ENCODE peak calls at places on chromosomes 5 and 9, in six cellular contexts. P is BJ, W is AG10803, X is lower leg skin, L is uterus, B is mammary epithelial cell. K is an unnamed sample.

GRCh38 chr9:70566743-70567142 is 152.3 kb upstream of the KLF9 start:
- DNase-seq in L (no peak), X (no peak), P (no peak), B (no peak), W (no peak), K (no peak)

GRCh38 chr9:115551396-115551795 is 433.4 kb upstream of the TNC start:
- DNase-seq in P (peak; percentile 18), W (peak; percentile 76), B (no peak), X (no peak), L (no peak), K (no peak)

GRCh38 chr5:90169078-90169477 is 240.5 kb downstream of the CETN3 start:
- DNase-seq in P (no peak), X (no peak), B (no peak), W (no peak), L (no peak), K (no peak)

GRCh38 chr9:116549061-116549664 is 137.9 kb upstream of the TRIM32 start:
- DNase-seq in P (peak; percentile 84), X (peak; percentile 93), B (peak; percentile 95), L (peak; percentile 85), W (peak; percentile 96), K (peak; percentile 98)

GRCh38 chr9:33377089-33377715 is 25.2 kb downstream of the AQP7 start:
- DNase-seq in B (no peak), X (peak; percentile 59), L (no peak), W (no peak), P (no peak), K (no peak)

GRCh38 chr9:81317939-81318338 is 371.4 kb downstream of the TLE1 start:
- DNase-seq in B (no peak), L (no peak), W (no peak), X (no peak), P (peak; percentile 21), K (peak; percentile 30)

GRCh38 chr5:150596313-150596712 is 44.1 kb upstream of the SYNPO start:
- DNase-seq in X (no peak), B (no peak), W (no peak), L (no peak), P (no peak), K (no peak)

GRCh38 chr9:35869621-35870216 is 482 bp downstream of the OR13J1 start:
- DNase-seq in W (no peak), B (peak; percentile 59), X (no peak), P (no peak), L (no peak), K (peak; percentile 49)

GRCh38 chr9:127565231-127565630 is 46.8 kb upstream of the STXBP1 start:
- DNase-seq in P (no peak), B (no peak), L (no peak), X (no peak), W (no peak), K (no peak)

GRCh38 chr9:127563579-127563978 is 48.5 kb upstream of the STXBP1 start:
- DNase-seq in X (no peak), L (no peak), P (no peak), W (no peak), B (no peak), K (no peak)

GRCh38 chr9:127561491-127562270 is 50.4 kb upstream of the STXBP1 start:
- DNase-seq in P (peak; percentile 98), W (peak; percentile 99), X (peak; percentile 97), L (peak; percentile 91), B (peak; percentile 99), K (peak; percentile 100)

GRCh38 chr9:127562841-127563523 is 49.1 kb upstream of the STXBP1 start:
- DNase-seq in X (no peak), B (no peak), P (no peak), W (peak; percentile 53), L (peak; percentile 45), K (peak; percentile 87)

DNA sequence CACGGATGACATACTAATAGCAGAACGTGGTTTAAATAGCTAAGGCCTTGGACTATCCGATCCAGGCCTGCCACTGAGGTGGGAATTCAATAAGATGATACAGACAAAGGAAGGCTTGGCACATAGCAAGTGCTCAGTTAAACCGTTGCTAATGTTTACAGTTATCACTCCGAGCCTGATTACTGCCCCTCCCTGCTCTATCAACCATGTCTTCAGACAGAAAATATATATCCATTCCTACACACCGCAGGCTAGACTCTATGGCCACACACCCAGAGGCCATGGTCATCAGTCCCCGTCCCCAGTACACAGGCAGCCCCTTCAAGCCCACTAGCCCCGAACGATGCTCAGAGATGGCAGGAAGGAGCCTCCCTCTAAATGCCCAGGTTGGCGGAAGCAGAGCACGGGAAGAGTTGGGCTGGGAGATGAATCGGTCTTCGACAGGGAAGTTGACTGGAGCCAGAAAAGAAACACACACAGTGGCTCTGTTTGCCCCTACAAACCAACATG is 49.8 kb upstream of the STXBP1 start:
- DNase-seq in L (peak; percentile 27), X (no peak), W (no peak), P (no peak), B (no peak), K (no peak)
- H3K4me3 ChIP-seq in L (no peak overlapping the region), X (no peak overlapping the region), W (peak overlapping the region; percentile 20), P (no peak overlapping the region), B (no peak overlapping the region), K (no peak overlapping the region)

DNA sequence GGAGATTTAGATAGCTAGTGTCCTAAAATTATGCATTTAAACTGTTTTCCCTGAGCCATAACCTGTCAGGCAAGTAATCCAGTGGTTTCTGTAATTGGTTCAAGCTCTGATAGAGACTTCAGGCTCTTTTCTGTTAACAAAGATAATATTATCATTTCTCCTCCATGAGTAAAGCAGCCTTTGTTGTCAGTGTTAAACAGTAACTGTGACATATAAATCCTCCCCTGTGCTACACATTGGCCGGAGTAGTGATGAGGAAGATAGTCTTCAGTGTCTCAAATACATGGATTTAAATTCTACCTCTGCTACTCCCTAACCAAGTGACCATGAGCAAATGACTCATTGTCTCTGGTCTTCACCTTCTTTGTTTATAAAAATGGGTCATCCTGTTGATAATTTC is 615.5 kb upstream of the CHD1 start:
- DNase-seq in B (no peak), P (no peak), W (no peak), L (no peak), X (no peak), K (no peak)
- TF ChIP-seq CTCF in B (no peak), P (no peak), W (no peak), L (no peak), X (no peak), K (no peak)

DNA sequence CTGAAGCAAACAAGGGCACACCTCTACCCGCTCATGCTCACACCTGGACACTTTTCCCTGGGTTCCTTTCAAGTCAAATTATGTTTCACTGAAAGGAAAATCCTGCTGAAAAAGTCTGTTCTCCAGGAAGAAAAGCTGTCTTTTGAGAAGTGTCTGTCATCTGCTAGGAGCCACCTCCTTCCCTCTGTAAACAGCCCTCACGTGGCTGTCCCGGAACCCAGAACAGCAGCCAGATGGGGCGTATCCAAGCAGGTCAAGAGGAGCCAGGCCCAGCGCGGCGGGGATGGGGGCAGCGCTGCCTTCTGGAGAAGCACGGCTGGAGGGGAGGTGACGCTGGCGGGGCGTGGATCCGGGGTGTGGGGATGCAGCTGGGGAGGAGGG is at the start of gene PNPLA7:
- DNase-seq in L (peak; percentile 87), W (peak; percentile 62), B (peak; percentile 47), P (peak; percentile 21), X (peak; percentile 97), K (peak; percentile 80)
- H3K4me3 ChIP-seq in L (peak within 1 kb of the TSS; percentile 76), W (peak within 1 kb of the TSS; percentile 67), B (peak within 1 kb of the TSS; percentile 62), P (peak within 1 kb of the TSS; percentile 73), X (peak within 1 kb of the TSS; percentile 51), K (peak within 1 kb of the TSS; percentile 52)

DNA sequence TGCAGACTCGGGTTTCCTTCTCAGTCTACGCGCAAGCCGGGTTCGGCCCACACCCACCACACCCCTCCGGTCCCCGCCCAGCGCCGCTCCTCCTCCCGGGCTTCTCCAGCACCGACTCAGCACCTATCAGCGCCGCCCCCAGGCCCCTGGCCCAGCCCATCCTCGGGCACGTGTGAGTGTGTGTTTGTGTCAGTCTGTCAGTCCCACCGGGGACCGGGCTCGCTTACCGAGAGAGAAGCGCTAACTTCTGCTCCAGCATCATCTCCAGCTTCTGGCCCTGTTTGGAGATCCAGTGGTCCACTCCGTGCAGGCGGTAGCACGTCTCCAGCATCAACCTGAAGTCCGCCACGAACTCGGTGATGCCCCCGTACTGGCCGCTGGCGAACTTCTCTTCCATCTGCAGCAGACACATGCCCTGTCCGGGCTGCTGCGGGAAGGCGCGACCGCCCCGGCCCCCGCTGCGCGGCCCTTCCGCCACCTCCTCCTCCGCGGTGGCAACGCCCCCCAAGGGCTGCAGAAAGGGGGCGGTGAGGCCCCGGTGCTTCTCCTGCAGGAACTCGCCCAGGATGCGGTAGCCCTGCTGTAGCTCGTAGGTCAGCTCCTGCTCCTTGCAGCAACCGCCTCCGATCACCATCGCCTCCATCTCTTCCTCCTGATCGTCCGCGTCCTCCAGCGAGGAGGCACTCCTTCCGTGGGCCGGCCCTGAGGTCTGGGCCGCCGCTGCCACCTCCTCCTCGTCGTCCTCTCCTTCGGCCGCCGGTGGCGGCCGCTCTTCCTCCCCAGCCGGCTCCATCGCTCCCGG is 8.3 kb downstream of the RANBP6 start:
- DNase-seq in X (peak; percentile 98), P (peak; percentile 38), B (peak; percentile 90), W (peak; percentile 66), L (peak; percentile 68), K (peak; percentile 95)
- TF ChIP-seq CTCF in X (no peak), P (no peak), B (no peak), W (no peak), L (no peak), K (no peak)

GRCh38 chr5:51521583-51521982 is 138.3 kb downstream of the ISL1 start:
- DNase-seq in B (no peak), W (no peak), X (no peak), P (no peak), L (no peak), K (no peak)

GRCh38 chr5:51518607-51519006 is 135.4 kb downstream of the ISL1 start:
- DNase-seq in L (no peak), X (no peak), P (no peak), W (no peak), B (no peak), K (no peak)

DNA sequence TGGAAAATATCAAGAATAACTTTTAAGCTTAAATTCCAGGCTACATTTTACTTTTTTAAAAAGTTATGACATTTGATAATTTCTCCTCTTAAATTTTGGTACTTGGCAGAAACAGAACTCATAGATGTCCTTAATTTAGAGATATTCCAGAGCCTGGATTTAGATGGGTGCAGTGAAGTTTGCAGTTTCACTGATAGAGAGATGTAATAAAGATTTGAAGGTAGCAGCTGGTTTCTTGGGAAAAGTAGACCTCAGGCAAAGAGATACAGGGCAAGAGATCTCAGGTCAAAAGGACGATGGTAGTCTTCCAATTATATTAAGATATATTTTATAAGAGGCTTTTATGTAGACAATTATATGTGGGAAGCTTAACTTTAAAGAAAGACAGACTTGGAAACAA is 134.6 kb downstream of the ISL1 start:
- DNase-seq in L (no peak), W (no peak), P (no peak), X (no peak), B (no peak), K (no peak)
- H3K4me3 ChIP-seq in L (no peak overlapping the region), W (no peak overlapping the region), P (no peak overlapping the region), X (no peak overlapping the region), B (no peak overlapping the region), K (no peak overlapping the region)

K was measured in epithelial cell of esophagus.